ENCODE peak calls at places on chromosome 3, in seven cellular contexts. P is neural crest cell, A is GM12865, R is WTC11, J is prostate gland, D is thoracic aorta, I is upper lobe of right lung. F is an unnamed sample.

GRCh38 chr3:26090589-26090988 is 300.7 kb downstream of the OXSM start:
- DNase-seq in P (no peak), A (no peak), R (no peak), J (no peak), D (no peak), I (no peak), F (no peak)

GRCh38 chr3:156605686-156606605 is 51.0 kb upstream of the SSR3 start:
- DNase-seq in P (peak), A (no peak), R (peak), J (no peak), D (peak), I (peak), F (peak)

GRCh38 chr3:17149076-17149475 is 264.3 kb downstream of the PLCL2 start:
- DNase-seq in P (no peak), A (no peak), R (no peak), J (no peak), D (no peak), I (no peak), F (no peak)

GRCh38 chr3:52121813-52122212 is 32.4 kb downstream of the POC1A start:
- DNase-seq in P (no peak), A (peak), R (no peak), J (no peak), D (no peak), I (no peak), F (no peak)

GRCh38 chr3:149352556-149352955 is 19.1 kb upstream of the TM4SF18 start:
- DNase-seq in P (peak), A (peak), R (peak), J (peak), D (no peak), I (peak), F (peak)

GRCh38 chr3:132343018-132343612 is 25.9 kb downstream of the ACP3 start:
- DNase-seq in P (peak), A (peak), R (peak), J (peak), D (no peak), I (no peak), F (peak)

GRCh38 chr3:117282506-117282905 is 572.9 kb downstream of the TUSC7 start:
- DNase-seq in P (no peak), A (no peak), R (no peak), J (no peak), D (no peak), I (no peak), F (no peak)

GRCh38 chr3:14516738-14517345 is 23.3 kb downstream of the GRIP2 start:
- DNase-seq in P (no peak), A (no peak), R (no peak), J (no peak), D (no peak), I (no peak), F (no peak)

GRCh38 chr3:127791221-127791913 is 30.9 kb downstream of the MGLL start:
- DNase-seq in P (no peak), A (peak), R (peak), J (peak), D (no peak), I (no peak), F (peak)

GRCh38 chr3:179146911-179147570 is 1.1 kb upstream of the PIK3CA start:
- DNase-seq in P (peak), A (peak), R (no peak), J (peak), D (no peak), I (no peak), F (peak)

GRCh38 chr3:194632211-194632982 is 822 bp downstream of the TMEM44 start:
- DNase-seq in P (no peak), A (no peak), R (no peak), J (no peak), D (no peak), I (no peak), F (peak)

DNA sequence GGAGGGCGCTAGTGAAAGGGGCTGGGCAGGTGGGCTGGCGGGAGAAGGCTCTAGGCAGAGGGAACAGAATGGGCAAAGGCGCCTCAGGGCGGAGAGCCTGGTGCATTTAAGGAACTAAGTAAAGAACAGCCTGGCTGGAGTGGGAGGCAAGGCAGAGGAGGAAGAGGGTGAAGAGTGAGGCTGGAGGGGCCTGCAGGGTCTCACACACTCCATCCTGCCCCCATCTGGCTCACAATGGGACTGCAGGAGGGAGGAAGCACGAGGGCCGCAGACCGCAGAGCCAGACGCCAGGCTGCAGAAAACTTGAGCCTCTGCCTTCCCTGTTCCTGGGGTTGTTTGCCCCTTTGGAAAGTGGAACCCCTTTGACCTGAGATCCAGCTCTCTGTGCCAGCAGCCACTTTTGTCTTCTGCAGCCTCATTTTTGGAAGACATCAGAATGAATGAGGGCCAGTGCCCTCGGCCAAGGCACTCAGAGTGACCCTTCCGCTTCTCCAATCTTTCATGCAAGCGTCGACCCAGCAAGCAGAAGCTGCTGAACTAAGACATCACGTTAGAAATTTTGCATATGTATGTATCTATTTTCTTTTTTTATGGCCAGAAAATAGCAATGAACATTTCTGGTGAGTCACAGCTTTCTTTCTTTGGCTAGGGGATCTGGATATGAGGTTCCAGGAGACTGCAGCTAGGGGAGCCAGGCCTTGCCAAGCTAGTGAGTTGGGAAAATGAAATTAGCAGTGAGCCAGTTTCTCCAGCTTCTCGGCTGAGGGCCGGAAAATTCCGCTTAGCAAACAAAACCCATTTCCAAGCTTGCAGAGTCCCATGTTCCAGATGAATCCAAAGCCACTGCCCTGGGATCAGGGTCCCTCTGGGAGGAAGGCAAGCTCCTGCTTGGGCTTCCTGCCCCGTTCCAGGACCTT is 137.8 kb downstream of the SRGAP3 start:
- DNase-seq in P (no peak), A (no peak), R (peak), J (no peak), D (peak), I (no peak), F (no peak)
- TF ChIP-seq CTCF in P (no peak), A (peak), R (peak), J (no peak), D (peak), I (peak), F (no peak)

DNA sequence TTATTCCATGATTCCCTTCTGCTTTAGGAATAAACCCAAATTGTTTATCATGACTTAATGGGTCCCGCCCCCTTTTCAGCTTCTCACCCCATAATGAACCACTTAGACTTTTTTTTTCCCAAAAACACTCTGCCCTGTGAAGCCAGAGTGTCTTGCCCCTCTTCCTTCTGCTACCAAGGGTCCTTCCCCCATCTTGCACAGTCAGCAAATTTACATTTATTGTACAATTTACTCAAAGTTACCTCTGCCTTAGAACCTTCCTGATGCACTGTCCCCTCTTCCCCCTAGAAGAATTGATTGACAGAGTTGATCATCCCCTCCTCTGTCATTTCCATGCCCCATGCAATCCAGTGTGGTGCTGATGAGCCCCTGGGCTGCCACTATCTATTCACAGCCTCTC is 101.5 kb upstream of the PPP2R3A start:
- DNase-seq in P (no peak), A (no peak), R (no peak), J (no peak), D (no peak), I (no peak), F (no peak)
- TF ChIP-seq CTCF in P (no peak), A (no peak), R (no peak), J (no peak), D (no peak), I (no peak), F (no peak)

DNA sequence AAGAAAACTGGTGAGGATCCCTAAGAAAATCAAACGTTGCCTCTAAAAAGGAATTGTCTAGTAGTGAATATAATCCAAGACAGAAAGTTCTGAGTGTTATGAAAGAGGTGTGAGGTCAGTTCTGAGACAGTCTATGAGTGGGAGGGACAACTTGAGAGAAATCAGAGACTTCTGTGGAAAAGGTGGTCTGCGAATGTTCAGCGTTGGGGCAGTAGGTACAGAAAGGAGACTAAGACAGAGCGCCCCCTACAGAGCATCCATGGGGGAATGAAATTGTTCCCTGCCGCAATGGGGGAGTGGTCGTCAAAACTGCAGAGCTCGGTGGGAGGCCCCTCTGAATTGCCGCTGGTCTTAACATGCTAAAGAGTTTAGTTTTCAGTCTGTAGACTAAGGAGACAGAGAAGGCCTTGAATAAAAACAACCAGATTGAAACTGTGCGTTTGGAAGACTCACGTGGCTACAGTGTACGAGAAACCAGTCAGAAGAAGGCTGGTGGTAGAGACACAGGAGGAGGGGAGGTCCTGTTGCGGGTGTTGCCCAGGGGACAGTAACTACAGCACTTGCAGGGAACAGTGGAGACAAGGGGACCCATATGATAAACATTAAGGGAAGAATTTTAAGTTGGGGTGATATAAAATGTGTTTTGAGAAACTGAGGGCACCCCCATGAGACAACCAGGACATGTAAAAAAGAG is 6.9 kb downstream of the TNIK start:
- DNase-seq in P (peak), A (no peak), R (peak), J (no peak), D (no peak), I (no peak), F (peak)
- TF ChIP-seq CTCF in P (peak), A (peak), R (peak), J (no peak), D (no peak), I (no peak), F (peak)

DNA sequence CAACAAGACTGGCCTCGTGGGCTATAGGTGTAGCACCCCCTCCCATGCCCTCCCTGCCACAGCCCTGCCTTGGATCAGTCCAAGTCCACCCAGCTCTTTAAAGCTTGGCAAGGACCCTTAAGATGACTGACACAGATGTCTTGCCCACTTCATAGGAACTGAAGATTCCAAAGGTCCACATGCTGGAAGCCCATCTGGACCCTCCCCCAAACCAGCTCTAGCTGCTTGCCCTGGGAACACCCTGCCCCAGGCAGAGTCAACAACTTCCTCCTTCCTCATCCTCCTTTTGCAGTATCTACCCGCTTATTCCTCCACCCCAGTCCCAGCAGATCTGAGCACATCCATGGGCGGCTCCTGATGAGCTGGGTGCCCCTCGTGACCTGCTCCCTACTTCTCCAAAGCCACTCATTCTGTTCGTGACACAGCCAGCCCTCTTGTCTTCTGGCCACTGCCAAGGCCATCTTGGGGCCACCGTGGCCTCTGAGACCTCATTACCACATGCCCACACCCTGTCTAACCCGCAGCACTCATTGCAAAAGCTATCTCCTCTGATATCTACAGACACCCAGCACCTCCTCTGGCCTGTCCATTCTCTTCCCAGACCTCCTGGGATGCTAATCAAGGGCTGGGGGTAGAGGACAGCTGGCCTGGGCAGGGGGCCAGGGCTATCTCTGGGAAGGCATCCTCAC is 2.0 kb upstream of the PFKFB4 start:
- DNase-seq in P (no peak), A (no peak), R (no peak), J (no peak), D (no peak), I (peak), F (no peak)
- TF ChIP-seq CTCF in P (peak), A (no peak), R (no peak), J (no peak), D (no peak), I (no peak), F (no peak)

GRCh38 chr3:66195347-66195783 is 25.4 kb upstream of the SLC25A26 start:
- DNase-seq in P (peak), A (peak), R (peak), J (no peak), D (no peak), I (peak), F (peak)
- TF ChIP-seq CTCF in P (peak), A (no peak), R (no peak), J (peak), D (peak), I (no peak), F (peak)

F was measured in choroid plexus epithelial cell.